ENCODE peak calls at places on chromosomes 16 and 17, in six cellular contexts. Q, Z, G, U, T and I are unnamed samples.

GRCh38 chr17:43070257-43070656 is 45.2 kb downstream of the RND2 start:
- DNase-seq in Q (no peak), Z (no peak), G (no peak), U (no peak), T (no peak), I (no peak)

GRCh38 chr17:10042589-10043244 is 137.6 kb upstream of the RCVRN start:
- DNase-seq in Q (no peak), Z (no peak), G (no peak), U (no peak), T (no peak), I (no peak)

GRCh38 chr17:38533706-38534497 is 71.8 kb downstream of the SRCIN1 start:
- DNase-seq in Q (no peak), Z (no peak), G (no peak), U (no peak), T (no peak), I (no peak)

GRCh38 chr17:4246674-4247073 is 17.1 kb downstream of the ANKFY1 start:
- DNase-seq in Q (no peak), Z (no peak), G (no peak), U (no peak), T (no peak), I (no peak)

GRCh38 chr16:58494981-58495860 is 4.7 kb upstream of the NDRG4 start:
- DNase-seq in Q (no peak), Z (no peak), G (peak), U (peak), T (peak), I (peak)

GRCh38 chr16:56488035-56488434 is 31.8 kb downstream of the BBS2 start:
- DNase-seq in Q (no peak), Z (no peak), G (no peak), U (no peak), T (no peak), I (no peak)

GRCh38 chr17:52383493-52384100 is 225.1 kb upstream of the CA10 start:
- DNase-seq in Q (no peak), Z (no peak), G (peak), U (peak), T (peak), I (peak)

GRCh38 chr17:2957631-2958286 is 105.6 kb downstream of the OR1D5 start:
- DNase-seq in Q (no peak), Z (peak), G (peak), U (peak), T (no peak), I (no peak)

GRCh38 chr16:67260426-67261063 is 11.8 kb downstream of the SLC9A5 start:
- DNase-seq in Q (no peak), Z (no peak), G (peak), U (peak), T (peak), I (no peak)

GRCh38 chr16:85271198-85271597 is 158.9 kb upstream of the CIBAR2 start:
- DNase-seq in Q (no peak), Z (no peak), G (no peak), U (no peak), T (no peak), I (no peak)

GRCh38 chr17:57534863-57535651 is 210.0 kb downstream of the CCDC182 start:
- DNase-seq in Q (no peak), Z (no peak), G (no peak), U (no peak), T (peak), I (no peak)

GRCh38 chr16:52435573-52435972 is 111.4 kb downstream of the TOX3 start:
- DNase-seq in Q (no peak), Z (no peak), G (no peak), U (no peak), T (peak), I (no peak)

GRCh38 chr16:280552-280951 is at the start of gene ARHGDIG:
- DNase-seq in Q (no peak), Z (no peak), G (no peak), U (no peak), T (no peak), I (no peak)

GRCh38 chr16:49452568-49452967 is 79.0 kb downstream of the C16orf78 start:
- DNase-seq in Q (no peak), Z (peak), G (no peak), U (no peak), T (no peak), I (no peak)